ENCODE peak calls at places on chromosomes 4 and X, in four cellular contexts. One of them, this sample, is unnamed. For H3K4me1, the result is how much of the 10 kb centered on the place peaks cover.

GRCh38 chr4:152524429-152524828 is 11.5 kb downstream of the FBXW7 start:
- DNase-seq in adrenal gland: no peak
- DNase-seq in PC-3: no peak
- DNase-seq in IMR-90: no peak
- DNase-seq in this sample: no peak

GRCh38 chr4:109163493-109163892 is 139.0 kb downstream of the COL25A1 start:
- DNase-seq in adrenal gland: no peak
- DNase-seq in PC-3: no peak
- DNase-seq in IMR-90: no peak
- DNase-seq in this sample: no peak

GRCh38 chrX:130111220-130111934 is 1.1 kb upstream of the ELF4 start:
- DNase-seq in IMR-90: no peak
- DNase-seq in adrenal gland: no peak
- DNase-seq in PC-3: no peak
- DNase-seq in this sample: no peak

GRCh38 chrX:126165721-126166401 is at the start of gene DCAF12L2:
- DNase-seq in adrenal gland: no peak
- DNase-seq in PC-3: no peak
- DNase-seq in IMR-90: no peak
- DNase-seq in this sample: no peak

GRCh38 chr4:114180481-114180880 is 201.0 kb upstream of the ARSJ start:
- DNase-seq in IMR-90: peak
- DNase-seq in adrenal gland: peak
- DNase-seq in PC-3: peak
- DNase-seq in this sample: peak

GRCh38 chr4:164765096-164765495 is 11.2 kb downstream of the SMIM31 start:
- DNase-seq in adrenal gland: no peak
- DNase-seq in IMR-90: no peak
- DNase-seq in PC-3: no peak
- DNase-seq in this sample: no peak

GRCh38 chr4:127311371-127311770 is 321.4 kb upstream of the INTU start:
- DNase-seq in PC-3: no peak
- DNase-seq in IMR-90: no peak
- DNase-seq in adrenal gland: no peak
- DNase-seq in this sample: no peak

GRCh38 chr4:98377626-98378025 is 116.4 kb downstream of the RAP1GDS1 start:
- DNase-seq in IMR-90: peak
- DNase-seq in adrenal gland: no peak
- DNase-seq in PC-3: no peak
- DNase-seq in this sample: no peak

GRCh38 chr4:39450618-39451017 is 8.1 kb downstream of the RPL9 start:
- DNase-seq in PC-3: no peak
- DNase-seq in adrenal gland: no peak
- DNase-seq in IMR-90: no peak
- DNase-seq in this sample: no peak

GRCh38 chr4:112153222-112153791 is 8.1 kb downstream of the FAM241A start:
- DNase-seq in adrenal gland: no peak
- DNase-seq in IMR-90: no peak
- DNase-seq in PC-3: no peak
- DNase-seq in this sample: no peak

GRCh38 chr4:145093638-145094037 is 4.4 kb downstream of the ANAPC10 start:
- DNase-seq in adrenal gland: no peak
- DNase-seq in IMR-90: no peak
- DNase-seq in PC-3: no peak
- DNase-seq in this sample: no peak

GRCh38 chr4:137819964-137820383 is 287.7 kb upstream of the PCDH18 start:
- DNase-seq in adrenal gland: no peak
- DNase-seq in IMR-90: peak
- DNase-seq in PC-3: peak
- DNase-seq in this sample: no peak

GRCh38 chr4:69881173-69881773 is 21.3 kb upstream of the SULT1E1 start:
- DNase-seq in IMR-90: peak
- DNase-seq in adrenal gland: peak
- DNase-seq in PC-3: peak
- DNase-seq in this sample: no peak

GRCh38 chr4:124743711-124744110 is 31.2 kb upstream of the ANKRD50 start:
- DNase-seq in PC-3: no peak
- DNase-seq in IMR-90: no peak
- DNase-seq in adrenal gland: no peak
- DNase-seq in this sample: no peak

GRCh38 chr4:124737619-124738018 is 25.1 kb upstream of the ANKRD50 start:
- DNase-seq in PC-3: peak
- DNase-seq in adrenal gland: no peak
- DNase-seq in IMR-90: no peak
- DNase-seq in this sample: no peak

GRCh38 chr4:124736526-124736925 is 24.0 kb upstream of the ANKRD50 start:
- DNase-seq in PC-3: no peak
- DNase-seq in adrenal gland: no peak
- DNase-seq in IMR-90: no peak
- DNase-seq in this sample: no peak

DNA sequence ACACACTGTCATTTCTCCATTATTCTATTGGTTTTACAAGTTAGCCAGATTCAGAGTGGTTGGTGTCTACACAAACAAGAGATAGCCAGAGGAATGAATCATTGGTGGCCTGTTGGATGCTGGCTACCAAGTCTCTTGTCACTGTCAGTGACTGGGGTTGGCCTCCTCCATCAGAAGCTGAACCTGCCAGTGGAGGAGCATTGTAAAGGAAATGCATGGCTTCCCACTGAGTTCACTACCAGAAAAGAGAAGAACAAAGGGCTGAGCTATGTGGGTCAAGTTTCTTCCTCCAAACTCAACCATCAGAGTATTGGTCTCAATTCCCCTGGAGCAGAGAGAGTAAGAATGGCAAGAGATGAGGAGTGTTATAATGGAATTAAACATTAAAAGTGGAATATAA is 26.5 kb upstream of the ANKRD50 start:
- DNase-seq in PC-3: no peak
- DNase-seq in adrenal gland: no peak
- DNase-seq in IMR-90: no peak
- DNase-seq in this sample: no peak
- H3K27ac ChIP-seq in PC-3: no peak
- H3K27ac ChIP-seq in adrenal gland: no peak
- H3K27ac ChIP-seq in IMR-90: no peak
- H3K27ac ChIP-seq in this sample: no peak

DNA sequence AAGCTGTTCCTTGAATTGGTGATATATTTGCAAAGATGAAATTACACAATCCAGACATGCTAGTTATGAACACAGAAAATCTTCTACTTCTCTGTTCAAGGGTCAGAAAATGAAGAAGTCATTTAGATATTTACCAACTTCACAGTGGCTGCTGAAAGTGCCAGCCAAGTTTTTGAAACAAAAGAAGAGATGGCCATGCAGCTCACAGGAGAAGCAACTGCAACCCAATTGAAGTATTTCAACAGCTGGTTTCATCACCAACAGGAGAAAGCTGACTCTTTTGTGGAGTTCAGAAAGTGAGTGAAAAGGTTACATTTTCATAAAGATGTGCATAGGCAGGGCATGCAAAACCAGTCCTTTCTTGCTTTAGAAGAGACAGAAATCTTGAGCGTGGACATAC is 70.1 kb upstream of the LSM6 start:
- DNase-seq in adrenal gland: no peak
- DNase-seq in IMR-90: no peak
- DNase-seq in PC-3: no peak
- DNase-seq in this sample: no peak
- H3K4me1 ChIP-seq in adrenal gland: under half
- H3K4me1 ChIP-seq in IMR-90: under half
- H3K4me1 ChIP-seq in PC-3: under half
- H3K4me1 ChIP-seq in this sample: under half

GRCh38 chrX:79409657-79410056 is 42.5 kb upstream of the ITM2A start:
- DNase-seq in PC-3: peak
- DNase-seq in IMR-90: no peak
- DNase-seq in adrenal gland: no peak
- DNase-seq in this sample: no peak

GRCh38 chrX:79413963-79414362 is 46.8 kb upstream of the ITM2A start:
- DNase-seq in IMR-90: no peak
- DNase-seq in PC-3: no peak
- DNase-seq in adrenal gland: no peak
- DNase-seq in this sample: no peak

GRCh38 chrX:79413009-79413408 is 45.9 kb upstream of the ITM2A start:
- DNase-seq in IMR-90: peak
- DNase-seq in PC-3: peak
- DNase-seq in adrenal gland: no peak
- DNase-seq in this sample: no peak

GRCh38 chrX:79415056-79415455 is 47.9 kb upstream of the ITM2A start:
- DNase-seq in PC-3: no peak
- DNase-seq in adrenal gland: no peak
- DNase-seq in IMR-90: no peak
- DNase-seq in this sample: no peak
- H3K4me3 ChIP-seq in PC-3: no peak
- H3K4me3 ChIP-seq in adrenal gland: no peak
- H3K4me3 ChIP-seq in IMR-90: no peak
- H3K4me3 ChIP-seq in this sample: no peak

DNA sequence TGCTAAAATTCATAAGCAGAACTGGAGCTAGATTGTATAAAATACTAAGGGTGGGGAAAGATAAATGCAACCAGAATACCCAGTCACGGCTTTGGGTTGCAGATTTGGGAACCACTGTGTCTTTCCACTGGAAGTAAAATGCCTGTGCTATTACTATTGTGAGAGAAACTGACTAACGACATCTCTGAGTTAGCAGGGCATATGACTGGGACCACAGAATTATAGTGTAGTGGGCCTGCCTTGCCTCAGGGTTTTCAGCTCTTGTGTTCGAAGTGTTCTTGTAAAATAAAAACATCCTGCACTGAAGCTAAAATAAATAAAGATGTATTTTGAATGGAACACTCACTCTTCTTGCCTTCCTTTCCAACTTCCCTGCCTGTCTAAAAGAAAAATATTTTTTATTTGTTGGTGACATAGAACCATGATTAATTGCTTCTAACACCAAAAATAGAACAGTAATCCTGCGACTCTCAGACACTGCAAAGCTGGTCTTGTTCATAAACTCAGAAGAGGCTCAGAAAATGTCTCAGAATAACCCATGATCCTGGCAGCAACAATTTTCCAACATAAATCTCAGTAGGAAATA is 104.1 kb downstream of the FAM47B start:
- DNase-seq in adrenal gland: no peak
- DNase-seq in PC-3: no peak
- DNase-seq in IMR-90: no peak
- DNase-seq in this sample: no peak
- H3K27ac ChIP-seq in adrenal gland: no peak
- H3K27ac ChIP-seq in PC-3: no peak
- H3K27ac ChIP-seq in IMR-90: no peak
- H3K27ac ChIP-seq in this sample: no peak

GRCh38 chr4:168632246-168632832 is 135.5 kb downstream of the PALLD start:
- DNase-seq in adrenal gland: no peak
- DNase-seq in IMR-90: no peak
- DNase-seq in PC-3: peak
- DNase-seq in this sample: no peak
- H3K4me1 ChIP-seq in adrenal gland: under half
- H3K4me1 ChIP-seq in IMR-90: under half
- H3K4me1 ChIP-seq in PC-3: half or more
- H3K4me1 ChIP-seq in this sample: under half

This sample was measured in effector memory CD4-positive, alpha-beta T cell.